ENCODE peak calls at places on chromosomes 12 and 14, in seven cellular contexts. One of them, this sample, is unnamed.

GRCh38 chr14:99930420-99931274 is 134.6 kb upstream of the EVL start:
- DNase-seq in tibial artery: no peak
- DNase-seq in bronchial epithelial cell: no peak
- DNase-seq in neural progenitor cell: no peak
- DNase-seq in IMR-90: no peak
- DNase-seq in HepG2: no peak
- DNase-seq in HAP-1: no peak
- DNase-seq in this sample: no peak

GRCh38 chr12:51262758-51263177 is 7.4 kb downstream of the SMAGP start:
- DNase-seq in tibial artery: no peak
- DNase-seq in bronchial epithelial cell: peak; percentile 29
- DNase-seq in neural progenitor cell: peak; percentile 51
- DNase-seq in IMR-90: peak; percentile 48
- DNase-seq in HepG2: no peak
- DNase-seq in HAP-1: peak; percentile 46
- DNase-seq in this sample: no peak

GRCh38 chr12:19074700-19075099 is 54.8 kb upstream of the PLEKHA5 start:
- DNase-seq in tibial artery: no peak
- DNase-seq in bronchial epithelial cell: no peak
- DNase-seq in neural progenitor cell: no peak
- DNase-seq in IMR-90: peak; percentile 74
- DNase-seq in HepG2: no peak
- DNase-seq in HAP-1: no peak
- DNase-seq in this sample: peak; percentile 27

GRCh38 chr12:89370850-89371249 is 18.5 kb upstream of the DUSP6 start:
- DNase-seq in tibial artery: no peak
- DNase-seq in bronchial epithelial cell: peak; percentile 100
- DNase-seq in neural progenitor cell: no peak
- DNase-seq in IMR-90: peak; percentile 82
- DNase-seq in HepG2: no peak
- DNase-seq in HAP-1: no peak
- DNase-seq in this sample: no peak

GRCh38 chr12:132256646-132257045 is 72.7 kb downstream of the GALNT9 start:
- DNase-seq in tibial artery: no peak
- DNase-seq in bronchial epithelial cell: no peak
- DNase-seq in neural progenitor cell: no peak
- DNase-seq in IMR-90: no peak
- DNase-seq in HepG2: no peak
- DNase-seq in HAP-1: no peak
- DNase-seq in this sample: no peak

GRCh38 chr12:109707470-109707821 is 6.2 kb upstream of the FAM222A start:
- DNase-seq in tibial artery: no peak
- DNase-seq in bronchial epithelial cell: no peak
- DNase-seq in neural progenitor cell: no peak
- DNase-seq in IMR-90: no peak
- DNase-seq in HepG2: peak; percentile 45
- DNase-seq in HAP-1: no peak
- DNase-seq in this sample: no peak

GRCh38 chr12:12726543-12727093 is 9.4 kb downstream of the CDKN1B start:
- DNase-seq in tibial artery: no peak
- DNase-seq in bronchial epithelial cell: peak; percentile 69
- DNase-seq in neural progenitor cell: no peak
- DNase-seq in IMR-90: peak; percentile 93
- DNase-seq in HepG2: no peak
- DNase-seq in HAP-1: no peak
- DNase-seq in this sample: no peak

GRCh38 chr14:68295316-68295816 is 475.8 kb downstream of the RAD51B start:
- DNase-seq in tibial artery: no peak
- DNase-seq in bronchial epithelial cell: no peak
- DNase-seq in neural progenitor cell: peak; percentile 39
- DNase-seq in IMR-90: no peak
- DNase-seq in HepG2: peak; percentile 98
- DNase-seq in HAP-1: no peak
- DNase-seq in this sample: no peak

GRCh38 chr14:35374273-35374681 is 30.3 kb downstream of the NFKBIA start:
- DNase-seq in tibial artery: peak; percentile 80
- DNase-seq in bronchial epithelial cell: peak; percentile 99
- DNase-seq in neural progenitor cell: no peak
- DNase-seq in IMR-90: peak; percentile 98
- DNase-seq in HepG2: peak; percentile 89
- DNase-seq in HAP-1: no peak
- DNase-seq in this sample: peak; percentile 88

GRCh38 chr14:60655114-60655897 is 6.0 kb upstream of the SIX1 start:
- DNase-seq in tibial artery: no peak
- DNase-seq in bronchial epithelial cell: no peak
- DNase-seq in neural progenitor cell: peak; percentile 65
- DNase-seq in IMR-90: no peak
- DNase-seq in HepG2: no peak
- DNase-seq in HAP-1: no peak
- DNase-seq in this sample: no peak

GRCh38 chr14:34038358-34039057 is 87.6 kb upstream of the EGLN3 start:
- DNase-seq in tibial artery: no peak
- DNase-seq in bronchial epithelial cell: peak; percentile 75
- DNase-seq in neural progenitor cell: no peak
- DNase-seq in IMR-90: no peak
- DNase-seq in HepG2: peak; percentile 86
- DNase-seq in HAP-1: no peak
- DNase-seq in this sample: no peak

GRCh38 chr14:52299692-52300278 is 14.3 kb upstream of the PTGER2 start:
- DNase-seq in tibial artery: no peak
- DNase-seq in bronchial epithelial cell: peak; percentile 50
- DNase-seq in neural progenitor cell: peak; percentile 33
- DNase-seq in IMR-90: peak; percentile 71
- DNase-seq in HepG2: peak; percentile 59
- DNase-seq in HAP-1: no peak
- DNase-seq in this sample: no peak

GRCh38 chr14:100827751-100828447 is 2.0 kb downstream of the MEG3 start:
- DNase-seq in tibial artery: no peak
- DNase-seq in bronchial epithelial cell: peak; percentile 9
- DNase-seq in neural progenitor cell: no peak
- DNase-seq in IMR-90: peak; percentile 81
- DNase-seq in HepG2: no peak
- DNase-seq in HAP-1: no peak
- DNase-seq in this sample: peak; percentile 46

GRCh38 chr12:66083766-66084165 is 46.8 kb downstream of the LLPH start:
- DNase-seq in tibial artery: no peak
- DNase-seq in bronchial epithelial cell: no peak
- DNase-seq in neural progenitor cell: no peak
- DNase-seq in IMR-90: no peak
- DNase-seq in HepG2: no peak
- DNase-seq in HAP-1: no peak
- DNase-seq in this sample: no peak

GRCh38 chr12:121513464-121514183 is 67.2 kb downstream of the KDM2B start:
- DNase-seq in tibial artery: no peak
- DNase-seq in bronchial epithelial cell: peak; percentile 16
- DNase-seq in neural progenitor cell: peak; percentile 54
- DNase-seq in IMR-90: no peak
- DNase-seq in HepG2: peak; percentile 78
- DNase-seq in HAP-1: peak; percentile 73
- DNase-seq in this sample: no peak

GRCh38 chr12:113469224-113469652 is 2.4 kb downstream of the LHX5 start:
- DNase-seq in tibial artery: no peak
- DNase-seq in bronchial epithelial cell: no peak
- DNase-seq in neural progenitor cell: no peak
- DNase-seq in IMR-90: no peak
- DNase-seq in HepG2: no peak
- DNase-seq in HAP-1: no peak
- DNase-seq in this sample: no peak

GRCh38 chr12:65162609-65163008 is 6.8 kb upstream of the LEMD3 start:
- DNase-seq in tibial artery: no peak
- DNase-seq in bronchial epithelial cell: no peak
- DNase-seq in neural progenitor cell: no peak
- DNase-seq in IMR-90: no peak
- DNase-seq in HepG2: no peak
- DNase-seq in HAP-1: no peak
- DNase-seq in this sample: no peak

GRCh38 chr14:23577004-23577681 is 1.4 kb downstream of the JPH4 start:
- DNase-seq in tibial artery: no peak
- DNase-seq in bronchial epithelial cell: no peak
- DNase-seq in neural progenitor cell: peak; percentile 67
- DNase-seq in IMR-90: no peak
- DNase-seq in HepG2: no peak
- DNase-seq in HAP-1: no peak
- DNase-seq in this sample: no peak

GRCh38 chr12:71128191-71128590 is 29.6 kb downstream of the TSPAN8 start:
- DNase-seq in tibial artery: no peak
- DNase-seq in bronchial epithelial cell: peak; percentile 13
- DNase-seq in neural progenitor cell: peak; percentile 6
- DNase-seq in IMR-90: no peak
- DNase-seq in HepG2: no peak
- DNase-seq in HAP-1: no peak
- DNase-seq in this sample: no peak

GRCh38 chr14:81772391-81772790 is 238.7 kb upstream of the SEL1L start:
- DNase-seq in tibial artery: no peak
- DNase-seq in bronchial epithelial cell: no peak
- DNase-seq in neural progenitor cell: no peak
- DNase-seq in IMR-90: no peak
- DNase-seq in HepG2: no peak
- DNase-seq in HAP-1: no peak
- DNase-seq in this sample: no peak

GRCh38 chr14:61462566-61463195 is 141.3 kb downstream of the PRKCH start:
- DNase-seq in tibial artery: no peak
- DNase-seq in bronchial epithelial cell: peak; percentile 75
- DNase-seq in neural progenitor cell: no peak
- DNase-seq in IMR-90: peak; percentile 83
- DNase-seq in HepG2: peak; percentile 54
- DNase-seq in HAP-1: no peak
- DNase-seq in this sample: no peak

GRCh38 chr14:63760014-63760413 is 32.1 kb upstream of the SGPP1 start:
- DNase-seq in tibial artery: no peak
- DNase-seq in bronchial epithelial cell: no peak
- DNase-seq in neural progenitor cell: no peak
- DNase-seq in IMR-90: no peak
- DNase-seq in HepG2: no peak
- DNase-seq in HAP-1: no peak
- DNase-seq in this sample: no peak

DNA sequence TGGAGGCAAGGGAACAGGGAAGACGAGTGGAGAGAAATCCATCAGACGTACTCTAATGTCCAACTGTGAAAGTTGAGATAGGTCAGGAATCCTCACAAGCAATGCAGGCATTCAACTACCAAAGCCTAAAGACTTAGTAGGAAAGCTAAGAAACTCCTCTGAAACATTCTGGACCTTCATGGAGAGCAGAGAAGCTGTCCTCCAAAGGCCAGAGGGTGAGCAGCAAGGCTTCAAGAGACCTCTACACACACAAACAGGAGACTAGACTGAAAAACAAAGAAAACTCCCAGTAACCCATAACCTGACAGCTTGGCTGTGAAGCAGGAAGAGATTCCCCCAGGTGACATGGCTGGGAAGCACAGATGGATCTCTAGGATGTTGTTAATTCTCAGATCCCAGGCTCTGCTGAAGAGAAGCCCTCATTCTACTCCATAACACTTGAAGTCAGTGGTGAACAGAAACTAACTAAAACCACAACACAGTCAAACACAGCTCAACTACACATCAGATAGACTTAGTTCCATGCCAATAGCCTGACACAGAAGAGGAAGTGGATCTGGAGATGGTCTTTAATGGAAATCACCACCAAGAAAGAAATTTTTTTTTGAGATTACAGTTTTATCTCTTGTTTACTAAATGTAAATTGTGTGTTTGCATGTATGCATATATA is 23.2 kb upstream of the LYZ start:
- DNase-seq in tibial artery: no peak
- DNase-seq in bronchial epithelial cell: no peak
- DNase-seq in neural progenitor cell: no peak
- DNase-seq in IMR-90: no peak
- DNase-seq in HepG2: no peak
- DNase-seq in HAP-1: no peak
- DNase-seq in this sample: no peak
- H3K27me3 ChIP-seq in tibial artery: no peaks in the 10 kb centered on the region
- H3K27me3 ChIP-seq in bronchial epithelial cell: no peaks in the 10 kb centered on the region
- H3K27me3 ChIP-seq in neural progenitor cell: no peaks in the 10 kb centered on the region
- H3K27me3 ChIP-seq in IMR-90: peaks cover 12% of the 10 kb centered on the region
- H3K27me3 ChIP-seq in HepG2: no peaks in the 10 kb centered on the region
- H3K27me3 ChIP-seq in HAP-1: peaks cover 14% of the 10 kb centered on the region
- H3K27me3 ChIP-seq in this sample: peaks cover 20% of the 10 kb centered on the region

DNA sequence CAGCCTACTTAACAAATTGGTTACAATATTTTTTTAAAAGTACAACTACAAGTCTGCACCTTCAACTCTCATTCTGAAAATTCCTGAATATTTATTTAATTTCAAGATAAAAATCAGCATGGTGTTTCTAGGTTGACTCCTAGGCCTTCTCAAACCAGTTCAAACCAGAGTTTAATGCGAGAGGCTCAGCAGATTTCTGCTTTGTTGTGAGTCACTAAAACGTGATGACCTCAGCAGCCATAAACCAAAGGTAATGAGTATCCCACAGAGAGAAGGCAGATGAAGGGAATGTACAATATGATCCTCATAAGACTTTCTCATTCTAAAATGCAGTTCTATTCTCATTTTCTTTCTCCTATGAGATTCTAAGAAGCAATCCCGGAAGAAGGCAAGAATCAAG is 1.5 kb downstream of the PRDM4 start:
- DNase-seq in tibial artery: no peak
- DNase-seq in bronchial epithelial cell: peak; percentile 88
- DNase-seq in neural progenitor cell: peak; percentile 43
- DNase-seq in IMR-90: peak; percentile 90
- DNase-seq in HepG2: peak; percentile 23
- DNase-seq in HAP-1: peak; percentile 58
- DNase-seq in this sample: peak; percentile 45
- H3K4me3 ChIP-seq in tibial artery: no peak overlapping the region
- H3K4me3 ChIP-seq in bronchial epithelial cell: peak overlapping the region; percentile 57
- H3K4me3 ChIP-seq in neural progenitor cell: peak overlapping the region; percentile 82
- H3K4me3 ChIP-seq in IMR-90: peak overlapping the region; percentile 89
- H3K4me3 ChIP-seq in HepG2: peak overlapping the region; percentile 85
- H3K4me3 ChIP-seq in HAP-1: peak overlapping the region; percentile 81
- H3K4me3 ChIP-seq in this sample: peak overlapping the region; percentile 89

DNA sequence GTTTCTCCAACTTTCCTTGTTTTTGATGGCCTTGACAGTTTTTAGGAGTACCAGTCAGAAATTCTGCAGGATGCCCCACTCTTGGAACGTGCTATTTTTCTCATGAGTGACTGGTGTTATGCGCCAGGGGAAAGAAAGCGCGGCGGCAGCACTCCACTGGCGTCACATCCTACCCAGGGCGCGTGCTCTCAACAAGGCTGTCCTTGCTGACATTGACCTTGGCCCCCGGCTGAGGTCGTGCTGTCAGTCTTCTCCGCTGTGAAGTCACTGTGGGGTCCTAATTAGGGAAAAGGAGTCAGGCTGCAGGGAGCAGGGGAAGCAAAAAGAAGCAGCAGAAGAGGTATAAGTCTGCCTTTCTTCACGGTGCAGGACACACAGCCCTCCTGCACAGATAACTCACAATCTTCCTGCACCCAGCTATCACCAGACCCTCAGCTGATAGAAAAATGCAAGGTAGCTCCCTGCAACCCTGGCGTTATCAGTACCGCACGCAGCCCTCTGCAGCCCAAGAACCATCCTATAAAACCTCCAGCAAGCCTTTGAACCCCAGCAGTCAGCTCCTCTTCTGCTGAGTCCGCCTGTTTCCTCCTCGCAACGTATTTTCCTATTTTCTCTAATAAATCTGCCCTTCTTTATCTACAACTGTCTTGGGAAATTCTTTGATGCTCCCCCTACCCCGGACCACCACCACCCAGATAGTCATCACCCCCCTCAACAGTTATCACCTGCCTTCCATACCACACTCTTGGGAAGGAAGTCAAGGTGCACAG is 48.0 kb upstream of the C14orf180 start:
- DNase-seq in tibial artery: peak; percentile 53
- DNase-seq in bronchial epithelial cell: no peak
- DNase-seq in neural progenitor cell: no peak
- DNase-seq in IMR-90: no peak
- DNase-seq in HepG2: no peak
- DNase-seq in HAP-1: no peak
- DNase-seq in this sample: no peak
- H3K27me3 ChIP-seq in tibial artery: no peaks in the 10 kb centered on the region
- H3K27me3 ChIP-seq in bronchial epithelial cell: no peaks in the 10 kb centered on the region
- H3K27me3 ChIP-seq in neural progenitor cell: no peaks in the 10 kb centered on the region
- H3K27me3 ChIP-seq in IMR-90: no peaks in the 10 kb centered on the region
- H3K27me3 ChIP-seq in HepG2: no peaks in the 10 kb centered on the region
- H3K27me3 ChIP-seq in HAP-1: peaks cover 12% of the 10 kb centered on the region
- H3K27me3 ChIP-seq in this sample: no peaks in the 10 kb centered on the region

GRCh38 chr12:85697003-85697402 is 139.2 kb downstream of the RASSF9 start:
- DNase-seq in tibial artery: no peak
- DNase-seq in bronchial epithelial cell: no peak
- DNase-seq in neural progenitor cell: no peak
- DNase-seq in IMR-90: no peak
- DNase-seq in HepG2: no peak
- DNase-seq in HAP-1: no peak
- DNase-seq in this sample: no peak
- H3K4me3 ChIP-seq in tibial artery: no peak overlapping the region
- H3K4me3 ChIP-seq in bronchial epithelial cell: no peak overlapping the region
- H3K4me3 ChIP-seq in neural progenitor cell: no peak overlapping the region
- H3K4me3 ChIP-seq in IMR-90: no peak overlapping the region
- H3K4me3 ChIP-seq in HepG2: no peak overlapping the region
- H3K4me3 ChIP-seq in HAP-1: no peak overlapping the region
- H3K4me3 ChIP-seq in this sample: no peak overlapping the region

This sample was measured in AG04450.